ENCODE peak calls at places on chromosomes 1 and 21, in six cellular contexts. One of them, this sample, is unnamed.

GRCh38 chr1:12539705-12540579 is 78.1 kb downstream of the DHRS3 start:
- DNase-seq in Peyer's patch: peak; percentile 42
- DNase-seq in GM12865: no peak
- DNase-seq in transverse colon: peak; percentile 69
- DNase-seq in fibroblast of lung: peak; percentile 98
- DNase-seq in heart right ventricle: peak; percentile 58
- DNase-seq in this sample: no peak

GRCh38 chr1:227729881-227730629 is 5.0 kb downstream of the JMJD4 start:
- DNase-seq in Peyer's patch: peak; percentile 38
- DNase-seq in GM12865: peak; percentile 58
- DNase-seq in transverse colon: peak; percentile 46
- DNase-seq in fibroblast of lung: peak; percentile 65
- DNase-seq in heart right ventricle: no peak
- DNase-seq in this sample: no peak

GRCh38 chr21:22728091-22728490 is 1729.9 kb downstream of the NCAM2 start:
- DNase-seq in Peyer's patch: no peak
- DNase-seq in GM12865: no peak
- DNase-seq in transverse colon: no peak
- DNase-seq in fibroblast of lung: no peak
- DNase-seq in heart right ventricle: no peak
- DNase-seq in this sample: no peak

GRCh38 chr1:2089051-2089450 is 38.8 kb downstream of the PRKCZ start:
- DNase-seq in Peyer's patch: no peak
- DNase-seq in GM12865: no peak
- DNase-seq in transverse colon: no peak
- DNase-seq in fibroblast of lung: no peak
- DNase-seq in heart right ventricle: no peak
- DNase-seq in this sample: no peak

GRCh38 chr1:28144203-28145135 is 32.0 kb downstream of the PTAFR start:
- DNase-seq in Peyer's patch: no peak
- DNase-seq in GM12865: peak; percentile 94
- DNase-seq in transverse colon: no peak
- DNase-seq in fibroblast of lung: peak; percentile 20
- DNase-seq in heart right ventricle: no peak
- DNase-seq in this sample: no peak

GRCh38 chr1:178310685-178311105 is 186.1 kb downstream of the CLEC20A start:
- DNase-seq in Peyer's patch: no peak
- DNase-seq in GM12865: peak; percentile 44
- DNase-seq in transverse colon: no peak
- DNase-seq in fibroblast of lung: peak; percentile 88
- DNase-seq in heart right ventricle: no peak
- DNase-seq in this sample: no peak

GRCh38 chr21:38159355-38159754 is 97.4 kb upstream of the KCNJ15 start:
- DNase-seq in Peyer's patch: peak; percentile 30
- DNase-seq in GM12865: peak; percentile 80
- DNase-seq in transverse colon: peak; percentile 58
- DNase-seq in fibroblast of lung: peak; percentile 91
- DNase-seq in heart right ventricle: peak; percentile 62
- DNase-seq in this sample: peak; percentile 2

GRCh38 chr1:75502776-75503175 is 108.1 kb downstream of the SLC44A5 start:
- DNase-seq in Peyer's patch: no peak
- DNase-seq in GM12865: no peak
- DNase-seq in transverse colon: no peak
- DNase-seq in fibroblast of lung: no peak
- DNase-seq in heart right ventricle: no peak
- DNase-seq in this sample: no peak

GRCh38 chr1:232271991-232272589 is 357.8 kb downstream of the SIPA1L2 start:
- DNase-seq in Peyer's patch: no peak
- DNase-seq in GM12865: no peak
- DNase-seq in transverse colon: no peak
- DNase-seq in fibroblast of lung: peak; percentile 20
- DNase-seq in heart right ventricle: no peak
- DNase-seq in this sample: no peak

GRCh38 chr1:54945393-54945936 is 35.0 kb upstream of the TMEM61 start:
- DNase-seq in Peyer's patch: no peak
- DNase-seq in GM12865: no peak
- DNase-seq in transverse colon: peak; percentile 91
- DNase-seq in fibroblast of lung: no peak
- DNase-seq in heart right ventricle: no peak
- DNase-seq in this sample: no peak

GRCh38 chr1:211829343-211830054 is 1.1 kb downstream of the LPGAT1 start:
- DNase-seq in Peyer's patch: peak; percentile 26
- DNase-seq in GM12865: peak; percentile 19
- DNase-seq in transverse colon: peak; percentile 27
- DNase-seq in fibroblast of lung: peak; percentile 20
- DNase-seq in heart right ventricle: peak; percentile 12
- DNase-seq in this sample: no peak
- TF ChIP-seq CTCF in Peyer's patch: peak; percentile 6
- TF ChIP-seq CTCF in GM12865: no peak
- TF ChIP-seq CTCF in transverse colon: peak; percentile 1
- TF ChIP-seq CTCF in fibroblast of lung: no peak
- TF ChIP-seq CTCF in heart right ventricle: peak; percentile 17
- TF ChIP-seq CTCF in this sample: no peak

GRCh38 chr1:20164694-20165202 is 21.1 kb upstream of the UBXN10 start:
- DNase-seq in Peyer's patch: no peak
- DNase-seq in GM12865: no peak
- DNase-seq in transverse colon: no peak
- DNase-seq in fibroblast of lung: peak; percentile 24
- DNase-seq in heart right ventricle: peak; percentile 43
- DNase-seq in this sample: no peak
- TF ChIP-seq CTCF in Peyer's patch: no peak
- TF ChIP-seq CTCF in GM12865: no peak
- TF ChIP-seq CTCF in transverse colon: no peak
- TF ChIP-seq CTCF in fibroblast of lung: no peak
- TF ChIP-seq CTCF in heart right ventricle: peak; percentile 27
- TF ChIP-seq CTCF in this sample: no peak

DNA sequence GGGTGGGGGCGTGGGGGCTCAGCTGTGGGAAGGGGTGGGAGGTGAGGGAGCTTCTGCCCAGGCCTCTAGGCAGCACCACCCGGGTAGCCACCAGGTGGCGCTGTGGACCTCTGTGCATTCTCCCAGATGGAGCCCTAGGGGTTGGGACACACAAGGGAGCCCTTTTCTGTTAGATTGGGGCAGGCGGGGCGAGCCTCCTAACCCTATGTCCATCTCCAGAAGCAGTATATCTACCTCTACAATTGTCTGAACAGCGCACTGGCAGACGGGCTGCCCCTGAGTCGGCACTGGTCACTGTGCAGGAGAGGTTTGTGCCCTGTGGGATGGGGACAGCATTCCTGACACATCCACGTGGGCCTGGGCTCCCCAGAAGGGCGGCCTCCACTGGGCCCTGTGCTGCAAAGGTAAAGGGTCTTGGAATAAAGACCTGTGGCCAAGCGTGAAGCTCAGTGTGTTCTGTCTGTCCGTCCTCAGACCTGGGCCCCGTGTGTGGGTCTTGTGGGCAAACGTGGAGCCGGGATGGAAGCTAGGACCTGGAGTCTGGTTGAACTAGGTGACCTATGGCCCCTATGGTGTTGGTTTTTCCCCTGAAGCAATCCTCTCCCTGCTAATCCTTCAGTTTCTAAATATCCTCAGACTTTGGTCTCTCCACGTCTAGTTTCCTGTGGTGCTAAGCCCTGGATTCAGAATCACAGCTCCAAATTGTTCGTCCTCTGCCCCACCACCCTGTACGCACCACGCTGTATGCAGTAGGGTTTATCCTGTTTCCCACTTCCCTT is 4.4 kb upstream of the LGR6 start:
- DNase-seq in Peyer's patch: peak; percentile 69
- DNase-seq in GM12865: peak; percentile 67
- DNase-seq in transverse colon: peak; percentile 81
- DNase-seq in fibroblast of lung: peak; percentile 53
- DNase-seq in heart right ventricle: peak; percentile 62
- DNase-seq in this sample: no peak
- TF ChIP-seq CTCF in Peyer's patch: peak; percentile 53
- TF ChIP-seq CTCF in GM12865: peak; percentile 82
- TF ChIP-seq CTCF in transverse colon: peak; percentile 92
- TF ChIP-seq CTCF in fibroblast of lung: peak; percentile 62
- TF ChIP-seq CTCF in heart right ventricle: peak; percentile 84
- TF ChIP-seq CTCF in this sample: peak; percentile 66

DNA sequence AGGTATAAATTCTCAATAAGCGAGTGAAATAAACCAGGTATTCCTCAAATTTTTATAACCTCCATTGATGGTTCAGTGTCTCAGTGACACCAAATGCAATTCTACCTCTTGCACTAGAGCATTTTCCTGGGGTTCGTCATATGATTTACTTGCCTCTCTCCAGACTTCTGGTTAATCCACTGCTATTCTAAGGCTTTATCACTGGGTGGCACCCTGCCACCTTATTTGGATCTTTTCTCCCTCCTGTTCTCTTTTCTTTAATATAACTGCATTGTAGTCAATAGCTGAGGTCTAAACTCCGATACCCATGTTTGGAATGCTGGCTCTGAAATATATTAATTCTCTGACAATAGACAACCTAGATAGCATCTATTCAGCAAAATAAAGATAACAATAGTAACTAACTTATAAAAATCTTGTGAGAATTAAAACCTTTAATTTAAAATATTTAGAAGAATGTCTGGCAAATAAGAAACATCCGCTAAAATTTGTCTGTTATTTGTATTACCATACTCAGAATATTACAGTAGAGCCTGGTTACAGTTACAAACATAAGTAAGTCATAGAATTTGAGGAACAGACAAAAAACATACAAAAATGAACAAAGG is 436.4 kb downstream of the PLA2G4A start:
- DNase-seq in Peyer's patch: no peak
- DNase-seq in GM12865: peak; percentile 32
- DNase-seq in transverse colon: no peak
- DNase-seq in fibroblast of lung: peak; percentile 73
- DNase-seq in heart right ventricle: no peak
- DNase-seq in this sample: no peak
- TF ChIP-seq CTCF in Peyer's patch: peak; percentile 33
- TF ChIP-seq CTCF in GM12865: peak; percentile 33
- TF ChIP-seq CTCF in transverse colon: no peak
- TF ChIP-seq CTCF in fibroblast of lung: no peak
- TF ChIP-seq CTCF in heart right ventricle: peak; percentile 19
- TF ChIP-seq CTCF in this sample: no peak

DNA sequence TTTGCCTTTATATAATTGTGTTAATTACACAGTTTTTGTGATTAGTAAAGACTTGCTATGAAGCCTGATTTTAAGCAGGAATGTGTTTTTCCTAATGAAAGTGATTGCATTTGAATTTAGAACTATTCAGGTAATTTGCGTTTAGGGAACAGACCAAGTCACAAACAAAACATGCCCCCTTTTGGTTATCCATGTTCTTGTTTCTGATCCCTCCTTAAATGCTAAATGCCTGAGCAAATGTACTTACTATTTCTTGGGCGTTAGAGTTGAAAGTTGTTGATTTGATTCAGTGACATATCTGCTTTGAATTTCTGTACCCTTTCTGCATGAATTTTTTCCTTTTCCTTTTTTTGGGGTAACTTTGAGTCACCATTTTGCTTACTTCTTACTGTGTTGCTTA is 5.2 kb downstream of the POU2F1 start:
- DNase-seq in Peyer's patch: no peak
- DNase-seq in GM12865: no peak
- DNase-seq in transverse colon: no peak
- DNase-seq in fibroblast of lung: no peak
- DNase-seq in heart right ventricle: no peak
- DNase-seq in this sample: no peak
- TF ChIP-seq CTCF in Peyer's patch: no peak
- TF ChIP-seq CTCF in GM12865: no peak
- TF ChIP-seq CTCF in transverse colon: no peak
- TF ChIP-seq CTCF in fibroblast of lung: no peak
- TF ChIP-seq CTCF in heart right ventricle: no peak
- TF ChIP-seq CTCF in this sample: no peak

GRCh38 chr1:86394416-86394815 is 1.7 kb downstream of the ODF2L start:
- DNase-seq in Peyer's patch: no peak
- DNase-seq in GM12865: no peak
- DNase-seq in transverse colon: no peak
- DNase-seq in fibroblast of lung: peak; percentile 26
- DNase-seq in heart right ventricle: no peak
- DNase-seq in this sample: no peak

GRCh38 chr1:86396503-86396900 is 379 bp upstream of the ODF2L start:
- DNase-seq in Peyer's patch: peak; percentile 27
- DNase-seq in GM12865: no peak
- DNase-seq in transverse colon: no peak
- DNase-seq in fibroblast of lung: no peak
- DNase-seq in heart right ventricle: no peak
- DNase-seq in this sample: no peak

DNA sequence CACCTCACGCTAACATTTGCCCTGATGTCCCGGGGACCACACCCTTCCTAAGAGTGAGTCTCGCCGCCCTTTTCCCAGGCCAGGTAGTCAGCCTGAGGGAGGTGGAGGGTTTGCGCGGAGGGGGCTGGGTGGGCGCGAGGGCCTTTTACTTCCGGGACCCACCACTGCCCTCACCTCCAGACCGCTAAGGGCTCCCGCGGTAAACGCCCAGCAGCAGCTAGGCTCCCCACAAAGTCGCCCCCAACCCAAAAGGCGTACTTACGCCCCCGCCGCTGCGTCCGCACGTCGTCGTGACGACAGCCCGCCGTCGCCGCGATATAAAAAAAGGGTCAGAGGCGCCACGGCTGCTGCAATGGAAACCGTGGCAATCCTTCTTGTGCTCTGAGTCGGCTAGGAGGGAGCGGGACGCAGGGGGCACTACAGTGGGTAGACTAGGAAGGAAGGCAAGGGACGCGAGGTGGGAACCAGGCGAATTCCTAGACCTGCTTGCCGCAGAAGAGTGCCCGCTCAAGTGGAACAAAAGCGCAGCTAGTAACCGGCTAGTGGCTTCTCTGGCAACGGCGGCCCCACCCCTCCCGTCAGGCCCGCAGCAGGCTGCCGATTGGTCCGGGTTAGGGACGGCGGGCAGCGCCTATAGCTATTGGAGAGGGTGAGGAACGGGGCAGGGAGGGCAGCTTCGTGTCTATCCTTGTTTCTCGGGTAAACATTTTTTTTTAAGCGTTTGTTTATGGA is at the start of gene ODF2L:
- DNase-seq in Peyer's patch: peak; percentile 93
- DNase-seq in GM12865: peak; percentile 90
- DNase-seq in transverse colon: peak; percentile 95
- DNase-seq in fibroblast of lung: peak; percentile 82
- DNase-seq in heart right ventricle: peak; percentile 89
- DNase-seq in this sample: peak; percentile 55
- TF ChIP-seq CTCF in Peyer's patch: no peak
- TF ChIP-seq CTCF in GM12865: no peak
- TF ChIP-seq CTCF in transverse colon: no peak
- TF ChIP-seq CTCF in fibroblast of lung: no peak
- TF ChIP-seq CTCF in heart right ventricle: no peak
- TF ChIP-seq CTCF in this sample: no peak

DNA sequence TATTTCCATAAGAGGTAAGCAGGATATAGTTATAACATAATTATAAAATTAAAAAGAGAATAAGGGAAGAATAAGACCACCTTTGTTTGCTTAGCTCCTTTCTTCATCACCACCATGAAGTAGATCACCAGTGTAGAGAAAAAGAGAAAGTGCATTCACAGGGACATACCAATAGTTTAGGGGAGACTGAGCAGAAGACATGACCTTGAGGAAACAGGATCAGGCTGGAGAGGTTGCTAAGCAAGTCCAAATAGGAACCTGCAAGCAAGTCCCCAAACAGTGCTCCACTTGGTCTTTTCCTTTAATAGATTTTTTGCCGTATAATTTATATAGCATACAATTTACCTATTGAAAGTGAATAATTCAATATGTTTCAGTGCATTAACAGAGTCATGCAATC is 63.0 kb downstream of the KCNT2 start:
- DNase-seq in Peyer's patch: no peak
- DNase-seq in GM12865: no peak
- DNase-seq in transverse colon: no peak
- DNase-seq in fibroblast of lung: no peak
- DNase-seq in heart right ventricle: no peak
- DNase-seq in this sample: no peak
- TF ChIP-seq CTCF in Peyer's patch: no peak
- TF ChIP-seq CTCF in GM12865: no peak
- TF ChIP-seq CTCF in transverse colon: no peak
- TF ChIP-seq CTCF in fibroblast of lung: no peak
- TF ChIP-seq CTCF in heart right ventricle: no peak
- TF ChIP-seq CTCF in this sample: no peak